ENCODE peak calls at places on chromosomes 5 and 9, in five cellular contexts. F is H9, T is IMR-90, R is trophoblast cell, P is neuronal stem cell. N is an unnamed sample.

GRCh38 chr9:91948423-91949292 is 1.4 kb downstream of the ROR2 start:
- DNase-seq in R (peak; percentile 49), T (peak; percentile 57), P (peak; percentile 69), F (peak; percentile 77), N (peak; percentile 89)

GRCh38 chr5:158839638-158840037 is 260.1 kb downstream of the EBF1 start:
- DNase-seq in P (no peak), R (no peak), T (no peak), F (no peak), N (no peak)

GRCh38 chr5:153276151-153276550 is 214.3 kb upstream of the GRIA1 start:
- DNase-seq in F (peak; percentile 44), P (peak; percentile 74), T (no peak), R (peak; percentile 67), N (peak; percentile 66)

GRCh38 chr5:71894091-71894490 is 175.0 kb downstream of the CARTPT start:
- DNase-seq in P (no peak), R (no peak), T (no peak), F (no peak), N (no peak)

GRCh38 chr5:174818430-174818829 is 94.0 kb downstream of the MSX2 start:
- DNase-seq in T (no peak), R (no peak), F (no peak), P (no peak), N (no peak)

GRCh38 chr9:136311037-136311432 is 7.1 kb upstream of the CCDC187 start:
- DNase-seq in R (no peak), T (no peak), P (no peak), F (no peak), N (no peak)

GRCh38 chr5:77423022-77423750 is 68.9 kb downstream of the WDR41 start:
- DNase-seq in F (no peak), R (no peak), P (no peak), T (no peak), N (no peak)

GRCh38 chr9:13023498-13023897 is 248.7 kb downstream of the LURAP1L start:
- DNase-seq in T (peak; percentile 2), R (peak; percentile 27), P (no peak), F (no peak), N (no peak)

GRCh38 chr5:1003296-1003937 is 5.2 kb upstream of the NKD2 start:
- DNase-seq in F (no peak), P (no peak), T (no peak), R (peak; percentile 14), N (no peak)

GRCh38 chr5:132433141-132433540 is 57.4 kb downstream of the IRF1 start:
- DNase-seq in R (no peak), T (no peak), F (no peak), P (no peak), N (no peak)

GRCh38 chr5:111707624-111708165 is 49.3 kb downstream of the NREP start:
- DNase-seq in R (no peak), P (no peak), T (no peak), F (no peak), N (no peak)

GRCh38 chr9:134983094-134983493 is 65.4 kb upstream of the FCN1 start:
- DNase-seq in R (peak; percentile 16), P (no peak), T (no peak), F (peak; percentile 90), N (peak; percentile 69)

GRCh38 chr9:89021154-89021803 is 30.0 kb downstream of the S1PR3 start:
- DNase-seq in T (peak; percentile 94), F (no peak), R (peak; percentile 8), P (no peak), N (no peak)

GRCh38 chr9:107336718-107337360 is 53.8 kb downstream of the RAD23B start:
- DNase-seq in P (no peak), T (peak; percentile 56), R (no peak), F (no peak), N (no peak)

GRCh38 chr5:133196441-133197085 is 144.8 kb downstream of the HSPA4 start:
- DNase-seq in F (no peak), R (no peak), P (no peak), T (no peak), N (peak; percentile 77)

GRCh38 chr5:75610201-75610600 is 1.1 kb upstream of the ANKDD1B start:
- DNase-seq in P (no peak), F (peak; percentile 51), T (no peak), R (peak; percentile 23), N (peak; percentile 83)

GRCh38 chr5:171623551-171624097 is 162.0 kb upstream of the SMIM23 start:
- DNase-seq in P (peak; percentile 46), R (no peak), F (peak; percentile 95), T (no peak), N (peak; percentile 88)

GRCh38 chr5:160064979-160065619 is 54.2 kb downstream of the PWWP2A start:
- DNase-seq in T (no peak), R (peak; percentile 34), P (no peak), F (no peak), N (no peak)

GRCh38 chr9:86500667-86501435 is 146.6 kb upstream of the TUT7 start:
- DNase-seq in F (no peak), P (no peak), R (peak; percentile 85), T (peak; percentile 97), N (no peak)

GRCh38 chr5:40376566-40376965 is 303.1 kb upstream of the PTGER4 start:
- DNase-seq in T (no peak), R (no peak), P (no peak), F (no peak), N (no peak)

GRCh38 chr5:1787472-1788047 is 12.1 kb downstream of the MRPL36 start:
- DNase-seq in F (no peak), P (no peak), T (no peak), R (no peak), N (no peak)

GRCh38 chr5:95304706-95305105 is 19.8 kb upstream of the MCTP1 start:
- DNase-seq in T (no peak), R (peak; percentile 81), F (no peak), P (no peak), N (no peak)

GRCh38 chr5:55151923-55152842 is 7.8 kb upstream of the GPX8 start:
- DNase-seq in P (no peak), F (no peak), R (no peak), T (peak; percentile 84), N (no peak)

GRCh38 chr9:81801190-81801589 is 111.8 kb upstream of the TLE1 start:
- DNase-seq in P (no peak), T (peak; percentile 51), R (no peak), F (no peak), N (no peak)

GRCh38 chr5:97764700-97765099 is 581.7 kb upstream of the RIOK2 start:
- DNase-seq in T (peak; percentile 94), F (no peak), P (no peak), R (peak; percentile 22), N (no peak)

GRCh38 chr9:98101868-98102273 is 17.2 kb downstream of the TRIM14 start:
- DNase-seq in T (peak; percentile 17), P (no peak), F (peak; percentile 58), R (no peak), N (no peak)

GRCh38 chr9:89311346-89312153 is 555 bp downstream of the CKS2 start:
- DNase-seq in R (peak; percentile 34), P (no peak), F (no peak), T (no peak), N (no peak)

GRCh38 chr9:94870465-94870792 is 143.9 kb downstream of the AOPEP start:
- DNase-seq in R (no peak), P (no peak), F (no peak), T (no peak), N (no peak)

GRCh38 chr9:63817622-63818518 is 1467.1 kb downstream of the FOXD4L5 start:
- DNase-seq in T (peak; percentile 8), R (peak; percentile 20), F (peak; percentile 83), P (peak; percentile 37), N (peak; percentile 22)

GRCh38 chr5:56454219-56454862 is 221.2 kb upstream of the ANKRD55 start:
- DNase-seq in R (peak; percentile 97), T (no peak), F (no peak), P (no peak), N (no peak)

GRCh38 chr9:137168907-137169763 is 716 bp downstream of the LRRC26 start:
- DNase-seq in F (peak; percentile 86), T (peak; percentile 19), P (peak; percentile 68), R (peak; percentile 52), N (peak; percentile 74)

GRCh38 chr5:134819404-134819963 is 26.3 kb upstream of the C5orf24 start:
- DNase-seq in T (no peak), R (no peak), P (no peak), F (no peak), N (no peak)

DNA sequence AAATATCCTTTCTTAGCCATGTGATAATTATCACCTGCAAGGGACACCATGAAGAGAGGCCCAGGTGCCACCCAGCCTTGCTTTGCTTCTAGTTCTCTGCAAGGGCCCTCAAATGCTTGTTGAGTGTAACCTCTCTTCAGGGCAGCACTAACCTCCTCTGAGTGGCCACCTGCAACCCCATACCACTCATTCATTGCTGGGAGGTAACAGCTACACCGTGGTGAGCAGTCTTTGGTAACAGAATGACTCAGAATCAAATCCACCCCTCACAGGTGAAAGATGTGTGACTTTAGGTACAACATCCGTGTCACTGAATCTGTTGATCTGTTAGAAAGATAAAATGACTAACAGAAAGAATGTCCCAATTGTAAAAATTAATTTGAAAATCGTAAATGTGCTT is 365.1 kb upstream of the TRPC7 start:
- DNase-seq in P (no peak), R (peak; percentile 62), F (no peak), T (no peak), N (no peak)
- H3K9ac ChIP-seq in P (no peak overlapping the region), R (no peak overlapping the region), F (no peak overlapping the region), T (no peak overlapping the region), N (no peak overlapping the region)

GRCh38 chr5:53677632-53678031 is 117.2 kb downstream of the NDUFS4 start:
- DNase-seq in F (no peak), T (no peak), R (peak; percentile 43), P (no peak), N (no peak)

GRCh38 chr5:53671447-53671846 is 111.0 kb downstream of the NDUFS4 start:
- DNase-seq in F (peak; percentile 46), T (no peak), R (no peak), P (no peak), N (no peak)

GRCh38 chr5:53679261-53679660 is 118.8 kb downstream of the NDUFS4 start:
- DNase-seq in F (no peak), P (no peak), T (peak; percentile 49), R (peak; percentile 80), N (peak; percentile 23)

GRCh38 chr5:53674114-53674513 is 113.7 kb downstream of the NDUFS4 start:
- DNase-seq in R (peak; percentile 83), F (no peak), T (no peak), P (no peak), N (no peak)
- H2AK5ac ChIP-seq in R (no peak overlapping the region), F (no peak overlapping the region), T (no peak overlapping the region), P (no peak overlapping the region), N (no peak overlapping the region)

GRCh38 chr5:173055042-173055721 is 970 bp upstream of the CREBRF start:
- DNase-seq in R (no peak), T (no peak), F (no peak), P (no peak), N (no peak)
- H4K8ac ChIP-seq in R (no peak overlapping the region), T (peak overlapping the region; percentile 98), F (no peak overlapping the region), P (no peak overlapping the region), N (no peak overlapping the region)

DNA sequence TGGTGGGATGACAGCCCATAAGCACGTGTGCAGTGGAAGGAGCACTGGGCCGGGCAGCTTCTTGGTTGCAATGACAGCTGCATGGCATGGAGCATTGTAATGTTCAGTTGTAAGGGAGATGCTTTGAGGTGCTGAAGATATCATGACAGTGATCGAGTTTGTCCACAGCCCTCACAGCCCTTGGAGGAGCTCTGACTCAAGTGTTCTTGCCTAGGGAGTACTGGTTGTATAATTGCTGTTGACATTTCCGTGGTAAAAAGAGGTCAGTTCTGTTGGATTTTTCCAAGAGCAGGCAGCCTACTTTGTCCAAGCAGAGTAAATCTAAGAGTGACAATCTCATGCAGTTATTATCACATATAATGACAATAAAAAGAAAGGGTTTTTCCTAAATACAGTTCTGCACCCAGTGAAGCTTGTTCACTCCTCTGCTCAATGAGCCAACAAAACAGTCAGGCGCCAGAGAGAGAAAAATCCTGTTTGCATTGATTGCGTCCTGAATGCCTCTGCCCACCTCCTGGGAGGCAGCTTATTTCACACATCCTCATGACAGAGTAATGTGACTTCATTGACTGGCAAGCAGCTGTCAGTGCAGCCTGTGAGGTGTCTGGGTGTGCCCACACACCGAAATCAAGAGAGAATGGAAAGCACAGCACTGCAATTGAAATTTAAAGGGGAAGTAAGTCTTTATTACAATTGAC is 248.0 kb downstream of the NTRK2 start:
- DNase-seq in T (no peak), R (no peak), P (no peak), F (no peak), N (peak; percentile 18)
- H3K9ac ChIP-seq in T (no peak overlapping the region), R (no peak overlapping the region), P (no peak overlapping the region), F (no peak overlapping the region), N (no peak overlapping the region)

N was measured in mesendoderm.